ENCODE peak calls at places on chromosomes 4 and X, in eight cellular contexts. J, H, Q, Y, B, K, G and R are unnamed samples.

GRCh38 chr4:47031011-47031678 is at the start of gene GABRB1:
- DNase-seq in J (no peak), H (peak), Q (peak), Y (peak), B (peak), K (peak), G (peak), R (no peak)

GRCh38 chrX:2837961-2838360 is 9.2 kb downstream of the GYG2 start:
- DNase-seq in J (no peak), H (no peak), Q (no peak), Y (no peak), B (no peak), K (no peak), G (no peak), R (no peak)

GRCh38 chrX:12974217-12974796 is 603 bp upstream of the TMSB4X start:
- DNase-seq in J (no peak), H (no peak), Q (peak), Y (peak), B (peak), K (peak), G (no peak), R (peak)

GRCh38 chr4:8777320-8778196 is 94.1 kb downstream of the HMX1 start:
- DNase-seq in J (no peak), H (no peak), Q (no peak), Y (no peak), B (no peak), K (no peak), G (no peak), R (no peak)

GRCh38 chr4:152515678-152516077 is 20.2 kb downstream of the FBXW7 start:
- DNase-seq in J (no peak), H (peak), Q (no peak), Y (no peak), B (no peak), K (peak), G (peak), R (peak)

GRCh38 chr4:1985780-1986577 is 22.8 kb downstream of the NELFA start:
- DNase-seq in J (no peak), H (no peak), Q (no peak), Y (no peak), B (no peak), K (no peak), G (no peak), R (no peak)

GRCh38 chr4:72446353-72447055 is 122.5 kb downstream of the ADAMTS3 start:
- DNase-seq in J (no peak), H (no peak), Q (no peak), Y (peak), B (no peak), K (peak), G (no peak), R (no peak)

GRCh38 chr4:99209671-99210070 is 9.4 kb downstream of the ADH6 start:
- DNase-seq in J (no peak), H (no peak), Q (no peak), Y (no peak), B (no peak), K (peak), G (no peak), R (no peak)

GRCh38 chrX:67604979-67605703 is 61.3 kb downstream of the AR start:
- DNase-seq in J (no peak), H (peak), Q (no peak), Y (peak), B (no peak), K (peak), G (peak), R (peak)

GRCh38 chrX:153944140-153944799 is at the start of gene RENBP:
- DNase-seq in J (no peak), H (no peak), Q (no peak), Y (no peak), B (no peak), K (no peak), G (no peak), R (no peak)

GRCh38 chr4:5114911-5115310 is 63.6 kb downstream of the STK32B start:
- DNase-seq in J (no peak), H (peak), Q (no peak), Y (no peak), B (no peak), K (no peak), G (no peak), R (no peak)

GRCh38 chr4:130080872-130081451 is 985.0 kb downstream of the C4orf33 start:
- DNase-seq in J (no peak), H (no peak), Q (no peak), Y (no peak), B (no peak), K (no peak), G (no peak), R (no peak)

GRCh38 chr4:26529479-26529878 is 39.2 kb upstream of the CCKAR start:
- DNase-seq in J (no peak), H (no peak), Q (no peak), Y (no peak), B (no peak), K (no peak), G (no peak), R (no peak)

GRCh38 chr4:142474398-142475087 is 371.6 kb downstream of the INPP4B start:
- DNase-seq in J (no peak), H (peak), Q (no peak), Y (no peak), B (no peak), K (no peak), G (no peak), R (peak)

GRCh38 chrX:21529771-21530170 is 128.4 kb downstream of the KLHL34 start:
- DNase-seq in J (no peak), H (peak), Q (no peak), Y (peak), B (no peak), K (no peak), G (no peak), R (no peak)

GRCh38 chr4:25913056-25913850 is 767 bp upstream of the SMIM20 start:
- DNase-seq in J (no peak), H (peak), Q (peak), Y (peak), B (peak), K (no peak), G (no peak), R (no peak)

GRCh38 chrX:120755066-120755846 is 120.4 kb downstream of the CT47B1 start:
- DNase-seq in J (no peak), H (no peak), Q (no peak), Y (no peak), B (no peak), K (no peak), G (no peak), R (no peak)

GRCh38 chrX:1649623-1650022 is 34.8 kb downstream of the ASMT start:
- DNase-seq in J (no peak), H (no peak), Q (no peak), Y (no peak), B (no peak), K (no peak), G (no peak), R (no peak)

GRCh38 chr4:1240721-1241465 is 8.0 kb downstream of the CTBP1 start:
- DNase-seq in J (no peak), H (no peak), Q (no peak), Y (no peak), B (no peak), K (no peak), G (no peak), R (no peak)

GRCh38 chr4:112853662-112854256 is 195.7 kb upstream of the ANK2 start:
- DNase-seq in J (no peak), H (no peak), Q (no peak), Y (no peak), B (no peak), K (peak), G (no peak), R (no peak)

DNA sequence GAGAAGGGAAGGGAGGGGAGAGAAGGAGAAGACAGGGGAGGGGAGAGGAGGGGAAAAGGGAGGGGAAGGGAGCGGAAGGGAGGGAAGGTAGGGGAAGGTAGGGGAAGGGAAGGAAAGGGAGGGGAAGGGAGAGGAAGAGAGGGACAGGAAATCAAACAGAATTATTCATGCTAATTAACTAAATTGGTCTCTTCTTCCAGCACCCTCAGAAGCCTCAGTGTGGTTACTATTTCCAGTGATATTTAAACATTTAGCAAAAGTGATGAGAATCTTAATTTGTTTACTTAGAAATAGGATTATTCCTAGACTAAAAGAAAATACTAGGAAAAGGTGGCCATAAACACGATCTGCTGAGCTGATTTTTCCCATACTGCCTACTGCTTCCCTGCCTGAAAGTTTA is 193.1 kb upstream of the CPEB2 start:
- DNase-seq in J (no peak), H (no peak), Q (no peak), Y (no peak), B (no peak), K (no peak), G (no peak), R (no peak)
- H3K4me3 ChIP-seq in J (no peak), H (no peak), Q (no peak), Y (no peak), B (no peak), K (no peak), G (no peak), R (no peak)

DNA sequence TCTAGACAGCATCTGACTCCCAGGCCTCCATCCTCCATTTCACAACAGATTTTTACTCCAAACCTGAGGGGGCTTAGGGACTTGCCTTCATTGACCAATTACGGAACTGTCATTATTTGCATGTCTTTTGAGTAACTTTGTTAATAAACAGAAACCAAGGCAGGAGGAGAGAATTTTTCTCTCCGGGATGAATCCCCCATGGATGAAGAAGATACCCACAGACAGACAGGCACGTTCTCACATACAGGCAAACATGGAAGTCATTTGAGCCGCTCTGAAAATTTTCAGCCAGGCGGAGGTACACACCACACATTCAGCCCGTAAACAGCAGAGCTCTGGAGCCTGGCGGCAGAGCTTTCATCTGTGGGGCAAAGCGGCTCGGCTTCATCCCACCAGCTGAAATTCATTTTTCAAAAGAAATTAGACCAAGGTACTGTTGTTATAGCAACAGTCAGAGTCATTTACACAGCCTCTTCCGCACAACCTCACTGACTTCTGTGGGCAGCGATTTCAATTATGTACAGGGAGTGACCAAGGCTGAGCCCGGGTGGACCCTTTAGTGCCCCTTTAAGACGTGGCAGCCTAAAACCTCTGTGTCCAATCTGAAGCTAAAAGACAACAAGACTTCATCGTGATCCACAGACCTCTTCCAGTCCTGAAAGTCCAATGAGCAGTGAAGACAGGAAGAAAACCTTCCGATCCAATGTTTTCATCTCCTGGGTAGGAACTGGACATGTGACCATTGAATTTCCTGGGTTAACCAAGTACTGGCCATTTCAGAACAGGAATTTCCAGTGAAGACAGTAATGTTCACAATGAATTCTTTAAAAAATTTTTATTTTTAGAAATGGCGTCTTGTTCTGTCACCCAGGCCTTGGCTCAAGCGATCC is 237.0 kb downstream of the MGST2 start:
- DNase-seq in J (peak), H (no peak), Q (no peak), Y (no peak), B (peak), K (no peak), G (no peak), R (no peak)
- H3K4me3 ChIP-seq in J (peak), H (peak), Q (peak), Y (no peak), B (peak), K (no peak), G (no peak), R (peak)

GRCh38 chr4:136873555-136873954 is 658.7 kb downstream of the PCDH18 start:
- DNase-seq in J (no peak), H (no peak), Q (no peak), Y (no peak), B (no peak), K (no peak), G (no peak), R (no peak)
- H3K4me3 ChIP-seq in J (no peak), H (no peak), Q (no peak), Y (no peak), B (no peak), K (no peak), G (no peak), R (no peak)

GRCh38 chr4:40190880-40191815 is 5.7 kb upstream of the RHOH start:
- DNase-seq in J (peak), H (no peak), Q (no peak), Y (no peak), B (no peak), K (no peak), G (no peak), R (no peak)
- H3K4me3 ChIP-seq in J (no peak), H (no peak), Q (no peak), Y (no peak), B (no peak), K (no peak), G (no peak), R (no peak)

GRCh38 chrX:150409486-150409885 is 46.4 kb downstream of the MAMLD1 start:
- DNase-seq in J (no peak), H (no peak), Q (no peak), Y (no peak), B (no peak), K (no peak), G (no peak), R (no peak)
- H3K4me3 ChIP-seq in J (no peak), H (no peak), Q (no peak), Y (no peak), B (no peak), K (no peak), G (no peak), R (no peak)

GRCh38 chrX:106726485-106727437 is at the start of gene RNF128:
- DNase-seq in J (peak), H (peak), Q (peak), Y (no peak), B (peak), K (peak), G (no peak), R (no peak)
- H3K4me3 ChIP-seq in J (peak), H (peak), Q (peak), Y (no peak), B (peak), K (peak), G (peak), R (peak)